ENCODE peak calls at places on chromosomes 7 and 10, in six cellular contexts. One of them, this sample, is unnamed.

GRCh38 chr7:151927011-151927410 is 29.2 kb upstream of the GALNTL5 start:
- DNase-seq in foreskin fibroblast: no peak
- DNase-seq in suprapubic skin: no peak
- DNase-seq in chondrocyte: no peak
- DNase-seq in breast epithelium: no peak
- DNase-seq in dorsolateral prefrontal cortex: no peak
- DNase-seq in this sample: no peak

GRCh38 chr7:142385528-142386340 is 127.9 kb upstream of the PRSS58 start:
- DNase-seq in foreskin fibroblast: peak
- DNase-seq in suprapubic skin: no peak
- DNase-seq in chondrocyte: no peak
- DNase-seq in breast epithelium: no peak
- DNase-seq in dorsolateral prefrontal cortex: no peak
- DNase-seq in this sample: peak

GRCh38 chr10:88565072-88565471 is 18.0 kb downstream of the RNLS start:
- DNase-seq in foreskin fibroblast: peak
- DNase-seq in suprapubic skin: no peak
- DNase-seq in chondrocyte: no peak
- DNase-seq in breast epithelium: no peak
- DNase-seq in dorsolateral prefrontal cortex: no peak
- DNase-seq in this sample: no peak

GRCh38 chr7:74306737-74307469 is 17.7 kb downstream of the CLIP2 start:
- DNase-seq in foreskin fibroblast: peak
- DNase-seq in suprapubic skin: no peak
- DNase-seq in chondrocyte: no peak
- DNase-seq in breast epithelium: peak
- DNase-seq in dorsolateral prefrontal cortex: peak
- DNase-seq in this sample: peak

GRCh38 chr10:22339761-22340361 is 5.4 kb upstream of the SPAG6 start:
- DNase-seq in foreskin fibroblast: no peak
- DNase-seq in suprapubic skin: no peak
- DNase-seq in chondrocyte: no peak
- DNase-seq in breast epithelium: no peak
- DNase-seq in dorsolateral prefrontal cortex: no peak
- DNase-seq in this sample: no peak

GRCh38 chr10:99555371-99556224 is 22.9 kb downstream of the NKX2-3 start:
- DNase-seq in foreskin fibroblast: no peak
- DNase-seq in suprapubic skin: no peak
- DNase-seq in chondrocyte: no peak
- DNase-seq in breast epithelium: no peak
- DNase-seq in dorsolateral prefrontal cortex: no peak
- DNase-seq in this sample: no peak

GRCh38 chr7:104973909-104974415 is 40.0 kb upstream of the KMT2E start:
- DNase-seq in foreskin fibroblast: peak
- DNase-seq in suprapubic skin: no peak
- DNase-seq in chondrocyte: no peak
- DNase-seq in breast epithelium: no peak
- DNase-seq in dorsolateral prefrontal cortex: no peak
- DNase-seq in this sample: peak

GRCh38 chr7:79410345-79410744 is 43.1 kb downstream of the MAGI2 start:
- DNase-seq in foreskin fibroblast: no peak
- DNase-seq in suprapubic skin: no peak
- DNase-seq in chondrocyte: no peak
- DNase-seq in breast epithelium: no peak
- DNase-seq in dorsolateral prefrontal cortex: no peak
- DNase-seq in this sample: no peak

GRCh38 chr10:23516530-23516929 is 77.7 kb downstream of the OTUD1 start:
- DNase-seq in foreskin fibroblast: peak
- DNase-seq in suprapubic skin: no peak
- DNase-seq in chondrocyte: no peak
- DNase-seq in breast epithelium: no peak
- DNase-seq in dorsolateral prefrontal cortex: no peak
- DNase-seq in this sample: no peak

GRCh38 chr10:116719712-116720111 is 22.7 kb downstream of the HSPA12A start:
- DNase-seq in foreskin fibroblast: no peak
- DNase-seq in suprapubic skin: peak
- DNase-seq in chondrocyte: no peak
- DNase-seq in breast epithelium: no peak
- DNase-seq in dorsolateral prefrontal cortex: no peak
- DNase-seq in this sample: no peak

GRCh38 chr10:110425684-110426293 is 71.9 kb upstream of the DUSP5 start:
- DNase-seq in foreskin fibroblast: peak
- DNase-seq in suprapubic skin: no peak
- DNase-seq in chondrocyte: no peak
- DNase-seq in breast epithelium: no peak
- DNase-seq in dorsolateral prefrontal cortex: no peak
- DNase-seq in this sample: peak

GRCh38 chr10:92240289-92241157 is 50.4 kb downstream of the CPEB3 start:
- DNase-seq in foreskin fibroblast: peak
- DNase-seq in suprapubic skin: peak
- DNase-seq in chondrocyte: no peak
- DNase-seq in breast epithelium: peak
- DNase-seq in dorsolateral prefrontal cortex: peak
- DNase-seq in this sample: no peak

GRCh38 chr10:1738950-1739349 is 1.6 kb upstream of the ADARB2 start:
- DNase-seq in foreskin fibroblast: no peak
- DNase-seq in suprapubic skin: no peak
- DNase-seq in chondrocyte: no peak
- DNase-seq in breast epithelium: no peak
- DNase-seq in dorsolateral prefrontal cortex: no peak
- DNase-seq in this sample: no peak

GRCh38 chr10:118394557-118395194 is 52.6 kb upstream of the FAM204A start:
- DNase-seq in foreskin fibroblast: peak
- DNase-seq in suprapubic skin: no peak
- DNase-seq in chondrocyte: no peak
- DNase-seq in breast epithelium: no peak
- DNase-seq in dorsolateral prefrontal cortex: no peak
- DNase-seq in this sample: no peak

GRCh38 chr7:51244890-51245289 is 71.7 kb downstream of the COBL start:
- DNase-seq in foreskin fibroblast: no peak
- DNase-seq in suprapubic skin: no peak
- DNase-seq in chondrocyte: no peak
- DNase-seq in breast epithelium: no peak
- DNase-seq in dorsolateral prefrontal cortex: no peak
- DNase-seq in this sample: no peak

GRCh38 chr7:151568951-151569652 is 49.4 kb upstream of the RHEB start:
- DNase-seq in foreskin fibroblast: no peak
- DNase-seq in suprapubic skin: no peak
- DNase-seq in chondrocyte: no peak
- DNase-seq in breast epithelium: no peak
- DNase-seq in dorsolateral prefrontal cortex: no peak
- DNase-seq in this sample: no peak

GRCh38 chr10:98028168-98028770 is 2.2 kb downstream of the CRTAC1 start:
- DNase-seq in foreskin fibroblast: peak
- DNase-seq in suprapubic skin: no peak
- DNase-seq in chondrocyte: no peak
- DNase-seq in breast epithelium: no peak
- DNase-seq in dorsolateral prefrontal cortex: peak
- DNase-seq in this sample: no peak

GRCh38 chr7:2417981-2418481 is 14.6 kb downstream of the CHST12 start:
- DNase-seq in foreskin fibroblast: peak
- DNase-seq in suprapubic skin: no peak
- DNase-seq in chondrocyte: no peak
- DNase-seq in breast epithelium: no peak
- DNase-seq in dorsolateral prefrontal cortex: no peak
- DNase-seq in this sample: peak

GRCh38 chr7:138814806-138815332 is 16.9 kb upstream of the ATP6V0A4 start:
- DNase-seq in foreskin fibroblast: no peak
- DNase-seq in suprapubic skin: no peak
- DNase-seq in chondrocyte: no peak
- DNase-seq in breast epithelium: no peak
- DNase-seq in dorsolateral prefrontal cortex: no peak
- DNase-seq in this sample: no peak

GRCh38 chr7:94654764-94655561 is 970 bp downstream of the SGCE start:
- DNase-seq in foreskin fibroblast: peak
- DNase-seq in suprapubic skin: no peak
- DNase-seq in chondrocyte: no peak
- DNase-seq in breast epithelium: no peak
- DNase-seq in dorsolateral prefrontal cortex: peak
- DNase-seq in this sample: no peak

GRCh38 chr7:140050100-140050499 is 12.7 kb downstream of the PARP12 start:
- DNase-seq in foreskin fibroblast: no peak
- DNase-seq in suprapubic skin: no peak
- DNase-seq in chondrocyte: no peak
- DNase-seq in breast epithelium: no peak
- DNase-seq in dorsolateral prefrontal cortex: no peak
- DNase-seq in this sample: no peak

GRCh38 chr10:100631192-100631591 is 95.4 kb downstream of the HIF1AN start:
- DNase-seq in foreskin fibroblast: no peak
- DNase-seq in suprapubic skin: no peak
- DNase-seq in chondrocyte: no peak
- DNase-seq in breast epithelium: no peak
- DNase-seq in dorsolateral prefrontal cortex: no peak
- DNase-seq in this sample: no peak

DNA sequence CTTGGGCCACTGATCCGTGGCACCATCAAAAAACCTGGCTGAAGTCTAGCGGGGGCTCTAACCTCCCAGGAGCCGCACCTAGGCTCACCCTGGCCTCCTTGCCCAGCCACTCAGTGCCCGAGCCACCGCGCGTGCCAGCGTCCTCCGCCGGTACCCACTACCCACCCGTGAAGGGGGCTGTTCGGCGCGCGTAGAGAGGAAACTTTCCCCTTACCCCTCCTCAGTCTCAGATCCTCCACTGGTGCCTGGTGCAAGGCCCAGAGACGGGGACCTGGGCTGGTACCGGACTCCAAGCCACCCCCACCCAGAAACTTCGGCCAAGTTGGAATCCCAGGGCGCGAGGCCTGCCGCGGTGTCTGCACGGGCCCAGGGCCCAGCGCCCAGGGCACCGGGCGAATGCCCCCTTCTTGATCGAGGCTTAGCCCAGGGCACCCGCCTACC is 3.5 kb upstream of the EBF3 start:
- DNase-seq in foreskin fibroblast: no peak
- DNase-seq in suprapubic skin: no peak
- DNase-seq in chondrocyte: no peak
- DNase-seq in breast epithelium: no peak
- DNase-seq in dorsolateral prefrontal cortex: no peak
- DNase-seq in this sample: no peak
- TF ChIP-seq CTCF in foreskin fibroblast: no peak
- TF ChIP-seq CTCF in suprapubic skin: no peak
- TF ChIP-seq CTCF in chondrocyte: no peak
- TF ChIP-seq CTCF in breast epithelium: no peak
- TF ChIP-seq CTCF in dorsolateral prefrontal cortex: no peak
- TF ChIP-seq CTCF in this sample: no peak

GRCh38 chr10:63767512-63767911 is 246.3 kb downstream of the REEP3 start:
- DNase-seq in foreskin fibroblast: peak
- DNase-seq in suprapubic skin: no peak
- DNase-seq in chondrocyte: no peak
- DNase-seq in breast epithelium: no peak
- DNase-seq in dorsolateral prefrontal cortex: no peak
- DNase-seq in this sample: no peak
- TF ChIP-seq CTCF in foreskin fibroblast: peak
- TF ChIP-seq CTCF in suprapubic skin: no peak
- TF ChIP-seq CTCF in chondrocyte: peak
- TF ChIP-seq CTCF in breast epithelium: peak
- TF ChIP-seq CTCF in dorsolateral prefrontal cortex: peak
- TF ChIP-seq CTCF in this sample: peak

DNA sequence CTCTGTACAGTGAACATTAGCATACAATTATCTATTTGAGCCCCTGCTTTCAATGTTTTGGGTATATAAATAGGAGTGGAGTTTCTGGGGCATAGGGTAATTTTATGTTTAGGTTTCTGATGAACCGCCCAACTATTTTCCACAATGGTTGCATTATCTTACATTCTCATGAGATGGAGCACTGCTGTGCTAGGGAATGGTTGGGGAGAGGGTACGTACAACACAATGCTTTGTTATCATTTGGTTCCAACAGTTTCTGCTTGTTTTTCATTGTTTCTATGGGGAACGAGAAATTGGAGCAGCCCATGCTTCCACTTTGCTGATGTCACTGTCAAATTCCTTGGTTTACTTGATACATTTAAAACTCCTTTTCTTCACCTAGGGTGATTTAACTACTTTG is 1115.3 kb downstream of the REEP3 start:
- DNase-seq in foreskin fibroblast: no peak
- DNase-seq in suprapubic skin: no peak
- DNase-seq in chondrocyte: no peak
- DNase-seq in breast epithelium: no peak
- DNase-seq in dorsolateral prefrontal cortex: no peak
- DNase-seq in this sample: no peak
- TF ChIP-seq CTCF in foreskin fibroblast: no peak
- TF ChIP-seq CTCF in suprapubic skin: no peak
- TF ChIP-seq CTCF in chondrocyte: no peak
- TF ChIP-seq CTCF in breast epithelium: no peak
- TF ChIP-seq CTCF in dorsolateral prefrontal cortex: no peak
- TF ChIP-seq CTCF in this sample: no peak

GRCh38 chr10:129028425-129028824 is 438.6 kb upstream of the MGMT start:
- DNase-seq in foreskin fibroblast: no peak
- DNase-seq in suprapubic skin: no peak
- DNase-seq in chondrocyte: no peak
- DNase-seq in breast epithelium: no peak
- DNase-seq in dorsolateral prefrontal cortex: no peak
- DNase-seq in this sample: no peak

GRCh38 chr10:129033354-129033729 is 433.7 kb upstream of the MGMT start:
- DNase-seq in foreskin fibroblast: no peak
- DNase-seq in suprapubic skin: no peak
- DNase-seq in chondrocyte: no peak
- DNase-seq in breast epithelium: no peak
- DNase-seq in dorsolateral prefrontal cortex: no peak
- DNase-seq in this sample: no peak

GRCh38 chr10:129032626-129033353 is 434.3 kb upstream of the MGMT start:
- DNase-seq in foreskin fibroblast: no peak
- DNase-seq in suprapubic skin: no peak
- DNase-seq in chondrocyte: no peak
- DNase-seq in breast epithelium: no peak
- DNase-seq in dorsolateral prefrontal cortex: no peak
- DNase-seq in this sample: no peak

GRCh38 chr10:129033790-129034272 is 433.2 kb upstream of the MGMT start:
- DNase-seq in foreskin fibroblast: no peak
- DNase-seq in suprapubic skin: no peak
- DNase-seq in chondrocyte: no peak
- DNase-seq in breast epithelium: no peak
- DNase-seq in dorsolateral prefrontal cortex: no peak
- DNase-seq in this sample: no peak

DNA sequence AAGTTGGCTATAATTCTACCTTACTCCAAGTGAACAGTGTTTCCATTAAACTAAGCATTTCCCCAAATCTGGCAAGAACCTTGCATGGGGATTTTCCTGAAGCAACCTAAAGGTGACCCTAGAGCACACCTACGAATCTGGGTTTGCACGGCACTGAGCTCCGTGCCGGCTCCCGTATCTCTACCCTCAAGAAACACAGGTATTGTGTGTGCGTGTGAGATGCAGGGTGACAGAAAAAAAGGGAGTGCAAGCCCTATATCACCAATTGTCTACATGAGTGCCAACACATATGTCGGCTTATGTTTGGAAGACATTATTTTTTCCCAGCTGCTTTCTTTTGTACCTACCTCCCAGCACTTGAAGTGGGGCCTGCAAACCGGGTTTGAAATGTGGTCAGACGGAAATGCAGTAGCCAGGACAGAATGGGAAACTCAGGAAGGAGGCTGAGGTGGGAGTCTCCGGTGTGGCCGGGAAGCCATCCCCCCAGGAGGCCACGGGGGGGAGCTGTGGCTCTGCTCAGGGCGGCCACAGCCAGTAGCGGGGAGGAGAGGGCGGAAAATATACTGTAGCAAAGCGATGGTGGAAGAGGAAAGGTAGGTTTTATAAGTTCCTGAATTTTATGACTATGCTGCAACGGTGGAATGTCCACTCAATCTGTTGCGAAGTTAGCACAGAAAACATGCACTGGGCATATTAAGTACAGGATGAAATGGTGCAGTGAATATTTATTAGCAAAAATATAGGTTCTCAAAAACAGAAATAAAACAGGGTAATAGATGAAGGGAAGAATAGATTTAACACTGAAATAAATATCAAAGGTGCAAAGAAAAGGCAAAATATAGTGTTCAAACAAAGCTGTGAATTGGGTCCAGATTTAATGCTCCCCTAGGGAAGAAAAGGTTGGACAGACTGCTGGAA is 435.5 kb upstream of the MGMT start:
- DNase-seq in foreskin fibroblast: peak
- DNase-seq in suprapubic skin: no peak
- DNase-seq in chondrocyte: no peak
- DNase-seq in breast epithelium: peak
- DNase-seq in dorsolateral prefrontal cortex: no peak
- DNase-seq in this sample: peak
- TF ChIP-seq CTCF in foreskin fibroblast: peak
- TF ChIP-seq CTCF in suprapubic skin: peak
- TF ChIP-seq CTCF in chondrocyte: peak
- TF ChIP-seq CTCF in breast epithelium: peak
- TF ChIP-seq CTCF in dorsolateral prefrontal cortex: peak
- TF ChIP-seq CTCF in this sample: peak

This sample was measured in AG09319.